ENCODE peak calls at places on chromosomes 5 and 9, in four cellular contexts. One of them, this sample, is unnamed.

GRCh38 chr9:3118081-3118480 is 274.2 kb upstream of the PUM3 start:
- DNase-seq in AG04450: no peak
- DNase-seq in PC-3: no peak
- DNase-seq in effector memory CD4-positive, alpha-beta T cell: no peak
- DNase-seq in this sample: no peak

GRCh38 chr5:57504357-57504756 is 21.7 kb upstream of the ACTBL2 start:
- DNase-seq in AG04450: no peak
- DNase-seq in PC-3: peak
- DNase-seq in effector memory CD4-positive, alpha-beta T cell: no peak
- DNase-seq in this sample: peak

GRCh38 chr5:56279291-56279690 is 46.2 kb upstream of the ANKRD55 start:
- DNase-seq in AG04450: no peak
- DNase-seq in PC-3: no peak
- DNase-seq in effector memory CD4-positive, alpha-beta T cell: no peak
- DNase-seq in this sample: no peak

GRCh38 chr9:100098241-100098886 is 436 bp downstream of the ERP44 start:
- DNase-seq in AG04450: peak
- DNase-seq in PC-3: peak
- DNase-seq in effector memory CD4-positive, alpha-beta T cell: peak
- DNase-seq in this sample: peak

GRCh38 chr9:83544002-83544698 is 5.9 kb upstream of the FRMD3 start:
- DNase-seq in AG04450: no peak
- DNase-seq in PC-3: peak
- DNase-seq in effector memory CD4-positive, alpha-beta T cell: no peak
- DNase-seq in this sample: peak

GRCh38 chr5:169954786-169955185 is 25.5 kb downstream of the INSYN2B start:
- DNase-seq in AG04450: no peak
- DNase-seq in PC-3: no peak
- DNase-seq in effector memory CD4-positive, alpha-beta T cell: no peak
- DNase-seq in this sample: no peak

GRCh38 chr9:120946259-120946658 is 19.7 kb upstream of the TRAF1 start:
- DNase-seq in AG04450: no peak
- DNase-seq in PC-3: peak
- DNase-seq in effector memory CD4-positive, alpha-beta T cell: no peak
- DNase-seq in this sample: no peak

GRCh38 chr9:87149794-87150193 is 202.5 kb upstream of the GAS1 start:
- DNase-seq in AG04450: no peak
- DNase-seq in PC-3: no peak
- DNase-seq in effector memory CD4-positive, alpha-beta T cell: no peak
- DNase-seq in this sample: no peak

DNA sequence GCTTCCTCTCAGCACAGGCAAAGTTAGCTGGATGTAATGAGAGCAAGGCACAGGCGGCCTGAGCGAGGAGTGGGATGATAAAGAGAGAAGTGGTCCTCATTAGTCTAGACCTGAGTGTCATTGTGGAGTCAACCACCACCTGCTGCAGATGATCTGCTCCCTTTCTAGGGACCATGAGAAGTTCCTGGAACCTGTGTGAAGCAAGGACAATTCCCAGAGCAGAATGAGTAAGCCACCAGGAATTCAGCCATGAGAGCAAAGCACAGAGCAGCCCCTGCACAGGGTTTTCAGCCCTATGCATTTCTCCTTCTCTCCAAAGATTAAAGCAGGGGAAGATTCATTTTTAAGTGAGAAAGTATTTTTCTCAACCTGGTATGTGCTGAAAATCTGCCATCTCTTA is 146.8 kb upstream of the SPEF2 start:
- DNase-seq in AG04450: no peak
- DNase-seq in PC-3: peak
- DNase-seq in effector memory CD4-positive, alpha-beta T cell: no peak
- DNase-seq in this sample: no peak
- H3K27ac ChIP-seq in AG04450: no peak
- H3K27ac ChIP-seq in PC-3: no peak
- H3K27ac ChIP-seq in effector memory CD4-positive, alpha-beta T cell: no peak
- H3K27ac ChIP-seq in this sample: no peak

DNA sequence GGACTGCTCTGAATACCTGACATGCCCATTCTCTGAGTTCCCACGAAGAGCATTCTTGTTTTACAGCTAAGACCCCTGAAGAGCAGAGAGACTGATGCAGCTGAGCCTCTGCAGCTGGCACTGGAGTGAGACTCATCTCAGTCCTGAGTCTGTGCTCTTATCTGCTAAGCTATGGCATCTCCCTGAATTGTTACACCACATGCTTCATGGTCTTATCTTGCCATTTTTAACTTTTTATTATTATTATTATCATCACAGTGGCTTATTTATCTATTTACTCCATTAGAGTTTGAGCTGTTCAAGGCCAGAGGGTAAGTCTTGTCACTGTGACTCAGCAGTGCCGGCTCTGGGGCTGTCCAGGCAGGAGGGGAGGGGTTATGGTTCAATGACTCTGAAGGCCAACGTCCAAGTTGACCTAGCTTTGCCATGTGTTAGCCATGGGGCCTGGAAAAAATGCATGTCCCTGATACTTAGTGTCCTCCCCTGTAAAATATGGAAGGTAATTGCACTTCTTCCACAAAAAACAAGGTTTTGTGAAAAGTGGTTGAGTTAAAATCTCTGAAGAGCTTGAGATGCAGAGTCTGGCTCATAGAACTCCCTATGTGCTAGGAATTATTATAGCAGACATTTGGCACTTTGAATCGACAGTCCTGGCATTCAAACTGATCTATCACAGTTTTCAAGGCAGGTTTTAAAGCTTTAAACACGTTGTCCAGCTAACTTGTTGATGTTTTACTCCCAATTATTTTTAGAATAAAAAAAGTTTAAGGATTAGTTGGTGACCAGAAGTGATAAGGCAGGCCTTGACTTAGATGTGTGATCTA is 94.6 kb downstream of the ALDH1A1 start:
- DNase-seq in AG04450: no peak
- DNase-seq in PC-3: no peak
- DNase-seq in effector memory CD4-positive, alpha-beta T cell: no peak
- DNase-seq in this sample: no peak
- H3K27ac ChIP-seq in AG04450: no peak
- H3K27ac ChIP-seq in PC-3: no peak
- H3K27ac ChIP-seq in effector memory CD4-positive, alpha-beta T cell: no peak
- H3K27ac ChIP-seq in this sample: no peak

GRCh38 chr5:173969167-173970049 is 19.6 kb upstream of the C5orf47 start:
- DNase-seq in AG04450: peak
- DNase-seq in PC-3: peak
- DNase-seq in effector memory CD4-positive, alpha-beta T cell: no peak
- DNase-seq in this sample: peak
- H3K27ac ChIP-seq in AG04450: peak
- H3K27ac ChIP-seq in PC-3: peak
- H3K27ac ChIP-seq in effector memory CD4-positive, alpha-beta T cell: no peak
- H3K27ac ChIP-seq in this sample: peak

DNA sequence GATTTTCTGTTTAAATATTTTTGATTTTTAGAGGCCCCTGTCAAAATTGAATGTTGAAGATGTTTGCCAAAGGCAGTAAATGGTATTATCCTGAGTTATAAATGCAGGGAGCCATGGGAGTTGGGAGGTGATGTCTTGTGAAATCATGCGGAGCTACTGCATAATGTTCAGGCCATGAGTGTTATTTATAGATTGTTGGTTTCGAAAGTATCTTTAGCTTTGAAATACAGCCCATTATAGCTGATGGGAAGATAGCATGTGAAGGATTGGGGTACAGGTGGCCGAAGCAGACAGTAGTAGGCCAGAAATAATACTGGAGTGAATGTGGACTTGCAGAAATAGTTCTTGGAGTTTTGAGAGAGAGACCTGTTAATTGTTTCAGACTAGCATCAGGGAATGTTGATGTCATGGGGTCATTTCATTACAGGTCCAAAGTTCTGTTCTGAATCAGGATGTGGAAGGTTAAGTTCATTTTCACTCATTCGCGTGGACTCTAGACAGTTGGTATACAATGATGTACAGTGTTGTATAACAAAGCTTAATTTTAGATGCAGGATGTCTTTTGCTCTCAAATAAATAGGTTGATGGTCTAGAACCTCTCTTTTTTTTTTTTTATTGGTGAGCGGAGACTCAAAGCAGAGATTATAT is 3.8 kb downstream of the ATP6V1G1 start:
- DNase-seq in AG04450: no peak
- DNase-seq in PC-3: no peak
- DNase-seq in effector memory CD4-positive, alpha-beta T cell: no peak
- DNase-seq in this sample: no peak
- H3K27ac ChIP-seq in AG04450: no peak
- H3K27ac ChIP-seq in PC-3: no peak
- H3K27ac ChIP-seq in effector memory CD4-positive, alpha-beta T cell: peak
- H3K27ac ChIP-seq in this sample: peak

DNA sequence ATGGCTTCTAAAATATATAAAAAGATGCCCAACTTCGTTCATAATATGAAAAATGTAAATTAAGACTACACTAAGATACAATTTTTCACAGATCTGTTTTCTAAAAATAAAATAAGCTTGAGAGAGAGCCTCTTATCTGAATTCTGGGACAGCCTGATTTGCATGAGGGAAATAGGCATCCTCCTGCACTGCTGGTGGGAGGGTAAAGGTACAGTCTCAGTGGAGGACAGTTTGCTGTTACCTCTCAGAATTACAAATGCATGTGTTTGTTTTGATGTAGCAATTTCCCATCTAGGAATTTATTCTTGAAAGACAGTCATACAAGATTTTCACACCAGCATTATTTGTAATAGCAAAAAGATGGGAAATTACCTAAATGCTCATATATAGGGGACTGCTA is 75.6 kb downstream of the ZSWIM6 start:
- DNase-seq in AG04450: no peak
- DNase-seq in PC-3: no peak
- DNase-seq in effector memory CD4-positive, alpha-beta T cell: no peak
- DNase-seq in this sample: no peak
- H3K27ac ChIP-seq in AG04450: no peak
- H3K27ac ChIP-seq in PC-3: peak
- H3K27ac ChIP-seq in effector memory CD4-positive, alpha-beta T cell: no peak
- H3K27ac ChIP-seq in this sample: peak

GRCh38 chr5:14581333-14581890 is at the start of gene OTULINL:
- DNase-seq in AG04450: peak
- DNase-seq in PC-3: peak
- DNase-seq in effector memory CD4-positive, alpha-beta T cell: peak
- DNase-seq in this sample: no peak
- H3K27ac ChIP-seq in AG04450: no peak
- H3K27ac ChIP-seq in PC-3: peak
- H3K27ac ChIP-seq in effector memory CD4-positive, alpha-beta T cell: peak
- H3K27ac ChIP-seq in this sample: no peak

GRCh38 chr5:157107508-157107907 is 1.3 kb downstream of the HAVCR2 start:
- DNase-seq in AG04450: no peak
- DNase-seq in PC-3: no peak
- DNase-seq in effector memory CD4-positive, alpha-beta T cell: no peak
- DNase-seq in this sample: no peak
- H3K27ac ChIP-seq in AG04450: no peak
- H3K27ac ChIP-seq in PC-3: no peak
- H3K27ac ChIP-seq in effector memory CD4-positive, alpha-beta T cell: no peak
- H3K27ac ChIP-seq in this sample: no peak

GRCh38 chr9:126649477-126649876 is 35.7 kb downstream of the LMX1B start:
- DNase-seq in AG04450: no peak
- DNase-seq in PC-3: no peak
- DNase-seq in effector memory CD4-positive, alpha-beta T cell: no peak
- DNase-seq in this sample: no peak

GRCh38 chr9:126652140-126652558 is 38.4 kb downstream of the LMX1B start:
- DNase-seq in AG04450: no peak
- DNase-seq in PC-3: no peak
- DNase-seq in effector memory CD4-positive, alpha-beta T cell: no peak
- DNase-seq in this sample: no peak

GRCh38 chr9:126647585-126648110 is 33.9 kb downstream of the LMX1B start:
- DNase-seq in AG04450: no peak
- DNase-seq in PC-3: no peak
- DNase-seq in effector memory CD4-positive, alpha-beta T cell: no peak
- DNase-seq in this sample: no peak

GRCh38 chr9:126650404-126650804 is 36.7 kb downstream of the LMX1B start:
- DNase-seq in AG04450: no peak
- DNase-seq in PC-3: no peak
- DNase-seq in effector memory CD4-positive, alpha-beta T cell: no peak
- DNase-seq in this sample: no peak

GRCh38 chr9:126650830-126651341 is 37.2 kb downstream of the LMX1B start:
- DNase-seq in AG04450: no peak
- DNase-seq in PC-3: no peak
- DNase-seq in effector memory CD4-positive, alpha-beta T cell: no peak
- DNase-seq in this sample: no peak
- H3K27ac ChIP-seq in AG04450: no peak
- H3K27ac ChIP-seq in PC-3: no peak
- H3K27ac ChIP-seq in effector memory CD4-positive, alpha-beta T cell: no peak
- H3K27ac ChIP-seq in this sample: no peak

GRCh38 chr9:626591-626990 is 214.9 kb upstream of the DMRT1 start:
- DNase-seq in AG04450: no peak
- DNase-seq in PC-3: no peak
- DNase-seq in effector memory CD4-positive, alpha-beta T cell: no peak
- DNase-seq in this sample: no peak

GRCh38 chr9:627571-627970 is 213.9 kb upstream of the DMRT1 start:
- DNase-seq in AG04450: no peak
- DNase-seq in PC-3: no peak
- DNase-seq in effector memory CD4-positive, alpha-beta T cell: no peak
- DNase-seq in this sample: no peak

GRCh38 chr9:629136-629535 is 212.4 kb upstream of the DMRT1 start:
- DNase-seq in AG04450: no peak
- DNase-seq in PC-3: no peak
- DNase-seq in effector memory CD4-positive, alpha-beta T cell: no peak
- DNase-seq in this sample: no peak

GRCh38 chr9:631596-631995 is 209.9 kb upstream of the DMRT1 start:
- DNase-seq in AG04450: no peak
- DNase-seq in PC-3: no peak
- DNase-seq in effector memory CD4-positive, alpha-beta T cell: no peak
- DNase-seq in this sample: no peak

DNA sequence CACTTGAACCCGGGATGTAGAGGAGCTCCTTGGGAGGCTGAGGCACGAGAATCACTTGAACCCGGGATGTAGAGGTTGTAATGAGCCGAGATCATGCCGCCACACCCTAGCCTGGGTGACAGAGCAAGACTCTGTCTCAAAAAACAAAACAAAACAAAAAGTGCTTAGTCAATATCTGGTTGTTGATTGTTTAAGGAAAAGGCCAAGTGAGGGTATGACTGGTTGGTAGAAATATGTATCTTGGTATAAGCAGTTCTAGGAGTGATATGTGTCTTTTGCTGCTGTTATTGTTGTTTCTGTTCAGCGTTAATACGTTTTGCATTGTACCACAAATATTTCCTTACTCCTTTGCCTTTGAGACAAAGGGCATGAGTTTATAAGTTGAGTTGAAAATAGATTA is 210.7 kb upstream of the DMRT1 start:
- DNase-seq in AG04450: no peak
- DNase-seq in PC-3: peak
- DNase-seq in effector memory CD4-positive, alpha-beta T cell: no peak
- DNase-seq in this sample: no peak
- H3K27ac ChIP-seq in AG04450: no peak
- H3K27ac ChIP-seq in PC-3: no peak
- H3K27ac ChIP-seq in effector memory CD4-positive, alpha-beta T cell: no peak
- H3K27ac ChIP-seq in this sample: peak

This sample was measured in epithelial cell of prostate.